ENCODE peak calls at places on chromosomes 12 and 14, in nine cellular contexts. One of them, this sample, is unnamed.
A peak's percentile ranks its signal among the peaks of the same experiment; 100 is the strongest.

GRCh38 chr12:128852026-128852725 is 1.1 kb upstream of the GLT1D1 start:
- DNase-seq in amniotic stem cell: no peak
- DNase-seq in psoas muscle: no peak
- DNase-seq in effector CD8-positive, alpha-beta T cell: no peak
- DNase-seq in GM20000: no peak
- DNase-seq in HCT116: no peak
- DNase-seq in H7: no peak
- DNase-seq in stromal cell of bone marrow: no peak
- DNase-seq in stimulated activated CD4-positive, alpha-beta T cell treated with anti-CD3 and anti-CD28 coated beads, Interleukin-4, amount 100 ng/mL, for 4 hours: no peak
- DNase-seq in this sample: no peak

GRCh38 chr12:128606040-128606439 is 217.7 kb downstream of the SLC15A4 start:
- DNase-seq in amniotic stem cell: no peak
- DNase-seq in psoas muscle: no peak
- DNase-seq in effector CD8-positive, alpha-beta T cell: no peak
- DNase-seq in GM20000: no peak
- DNase-seq in HCT116: no peak
- DNase-seq in H7: no peak
- DNase-seq in stromal cell of bone marrow: no peak
- DNase-seq in stimulated activated CD4-positive, alpha-beta T cell treated with anti-CD3 and anti-CD28 coated beads, Interleukin-4, amount 100 ng/mL, for 4 hours: no peak
- DNase-seq in this sample: no peak

GRCh38 chr14:93912785-93913184 is 14.4 kb upstream of the FAM181A start:
- DNase-seq in amniotic stem cell: no peak
- DNase-seq in psoas muscle: no peak
- DNase-seq in effector CD8-positive, alpha-beta T cell: no peak
- DNase-seq in GM20000: no peak
- DNase-seq in HCT116: no peak
- DNase-seq in H7: no peak
- DNase-seq in stromal cell of bone marrow: no peak
- DNase-seq in stimulated activated CD4-positive, alpha-beta T cell treated with anti-CD3 and anti-CD28 coated beads, Interleukin-4, amount 100 ng/mL, for 4 hours: no peak
- DNase-seq in this sample: no peak

GRCh38 chr12:86634706-86635410 is 378.7 kb upstream of the MGAT4C start:
- DNase-seq in amniotic stem cell: no peak
- DNase-seq in psoas muscle: no peak
- DNase-seq in effector CD8-positive, alpha-beta T cell: no peak
- DNase-seq in GM20000: no peak
- DNase-seq in HCT116: no peak
- DNase-seq in H7: no peak
- DNase-seq in stromal cell of bone marrow: no peak
- DNase-seq in stimulated activated CD4-positive, alpha-beta T cell treated with anti-CD3 and anti-CD28 coated beads, Interleukin-4, amount 100 ng/mL, for 4 hours: no peak
- DNase-seq in this sample: no peak

GRCh38 chr12:12954361-12954760 is 2.4 kb upstream of the GPRC5D start:
- DNase-seq in amniotic stem cell: peak; percentile 39
- DNase-seq in psoas muscle: no peak
- DNase-seq in effector CD8-positive, alpha-beta T cell: no peak
- DNase-seq in GM20000: no peak
- DNase-seq in HCT116: no peak
- DNase-seq in H7: no peak
- DNase-seq in stromal cell of bone marrow: peak; percentile 38
- DNase-seq in stimulated activated CD4-positive, alpha-beta T cell treated with anti-CD3 and anti-CD28 coated beads, Interleukin-4, amount 100 ng/mL, for 4 hours: no peak
- DNase-seq in this sample: no peak

GRCh38 chr12:62771828-62772227 is 163.1 kb downstream of the PPM1H start:
- DNase-seq in amniotic stem cell: no peak
- DNase-seq in psoas muscle: no peak
- DNase-seq in effector CD8-positive, alpha-beta T cell: no peak
- DNase-seq in GM20000: no peak
- DNase-seq in HCT116: no peak
- DNase-seq in H7: no peak
- DNase-seq in stromal cell of bone marrow: no peak
- DNase-seq in stimulated activated CD4-positive, alpha-beta T cell treated with anti-CD3 and anti-CD28 coated beads, Interleukin-4, amount 100 ng/mL, for 4 hours: no peak
- DNase-seq in this sample: no peak

GRCh38 chr14:61540931-61541330 is 154.4 kb upstream of the HIF1A start:
- DNase-seq in amniotic stem cell: no peak
- DNase-seq in psoas muscle: no peak
- DNase-seq in effector CD8-positive, alpha-beta T cell: no peak
- DNase-seq in GM20000: no peak
- DNase-seq in HCT116: no peak
- DNase-seq in H7: no peak
- DNase-seq in stromal cell of bone marrow: no peak
- DNase-seq in stimulated activated CD4-positive, alpha-beta T cell treated with anti-CD3 and anti-CD28 coated beads, Interleukin-4, amount 100 ng/mL, for 4 hours: no peak
- DNase-seq in this sample: no peak

GRCh38 chr14:61872452-61872851 is 110.2 kb downstream of the SNAPC1 start:
- DNase-seq in amniotic stem cell: no peak
- DNase-seq in psoas muscle: no peak
- DNase-seq in effector CD8-positive, alpha-beta T cell: no peak
- DNase-seq in GM20000: peak; percentile 60
- DNase-seq in HCT116: no peak
- DNase-seq in H7: no peak
- DNase-seq in stromal cell of bone marrow: no peak
- DNase-seq in stimulated activated CD4-positive, alpha-beta T cell treated with anti-CD3 and anti-CD28 coated beads, Interleukin-4, amount 100 ng/mL, for 4 hours: no peak
- DNase-seq in this sample: no peak

GRCh38 chr14:97359391-97359790 is 562.2 kb downstream of the VRK1 start:
- DNase-seq in amniotic stem cell: no peak
- DNase-seq in psoas muscle: no peak
- DNase-seq in effector CD8-positive, alpha-beta T cell: no peak
- DNase-seq in GM20000: no peak
- DNase-seq in HCT116: no peak
- DNase-seq in H7: no peak
- DNase-seq in stromal cell of bone marrow: no peak
- DNase-seq in stimulated activated CD4-positive, alpha-beta T cell treated with anti-CD3 and anti-CD28 coated beads, Interleukin-4, amount 100 ng/mL, for 4 hours: no peak
- DNase-seq in this sample: no peak

GRCh38 chr14:94217116-94217515 is 43.0 kb downstream of the PPP4R4 start:
- DNase-seq in amniotic stem cell: no peak
- DNase-seq in psoas muscle: no peak
- DNase-seq in effector CD8-positive, alpha-beta T cell: no peak
- DNase-seq in GM20000: no peak
- DNase-seq in HCT116: no peak
- DNase-seq in H7: peak; percentile 13
- DNase-seq in stromal cell of bone marrow: no peak
- DNase-seq in stimulated activated CD4-positive, alpha-beta T cell treated with anti-CD3 and anti-CD28 coated beads, Interleukin-4, amount 100 ng/mL, for 4 hours: no peak
- DNase-seq in this sample: no peak

GRCh38 chr12:109687250-109687649 is 26.4 kb upstream of the FAM222A start:
- DNase-seq in amniotic stem cell: no peak
- DNase-seq in psoas muscle: no peak
- DNase-seq in effector CD8-positive, alpha-beta T cell: no peak
- DNase-seq in GM20000: no peak
- DNase-seq in HCT116: no peak
- DNase-seq in H7: no peak
- DNase-seq in stromal cell of bone marrow: no peak
- DNase-seq in stimulated activated CD4-positive, alpha-beta T cell treated with anti-CD3 and anti-CD28 coated beads, Interleukin-4, amount 100 ng/mL, for 4 hours: no peak
- DNase-seq in this sample: no peak

GRCh38 chr14:60922050-60922449 is 58.8 kb downstream of the TRMT5 start:
- DNase-seq in amniotic stem cell: no peak
- DNase-seq in psoas muscle: no peak
- DNase-seq in effector CD8-positive, alpha-beta T cell: no peak
- DNase-seq in GM20000: no peak
- DNase-seq in HCT116: no peak
- DNase-seq in H7: no peak
- DNase-seq in stromal cell of bone marrow: no peak
- DNase-seq in stimulated activated CD4-positive, alpha-beta T cell treated with anti-CD3 and anti-CD28 coated beads, Interleukin-4, amount 100 ng/mL, for 4 hours: no peak
- DNase-seq in this sample: no peak

GRCh38 chr14:73773441-73774243 is 59.5 kb upstream of the PNMA1 start:
- DNase-seq in amniotic stem cell: no peak
- DNase-seq in psoas muscle: no peak
- DNase-seq in effector CD8-positive, alpha-beta T cell: no peak
- DNase-seq in GM20000: no peak
- DNase-seq in HCT116: no peak
- DNase-seq in H7: no peak
- DNase-seq in stromal cell of bone marrow: no peak
- DNase-seq in stimulated activated CD4-positive, alpha-beta T cell treated with anti-CD3 and anti-CD28 coated beads, Interleukin-4, amount 100 ng/mL, for 4 hours: no peak
- DNase-seq in this sample: no peak

GRCh38 chr12:91910871-91911388 is 234.7 kb downstream of the BTG1 start:
- DNase-seq in amniotic stem cell: no peak
- DNase-seq in psoas muscle: no peak
- DNase-seq in effector CD8-positive, alpha-beta T cell: no peak
- DNase-seq in GM20000: no peak
- DNase-seq in HCT116: no peak
- DNase-seq in H7: peak; percentile 14
- DNase-seq in stromal cell of bone marrow: no peak
- DNase-seq in stimulated activated CD4-positive, alpha-beta T cell treated with anti-CD3 and anti-CD28 coated beads, Interleukin-4, amount 100 ng/mL, for 4 hours: no peak
- DNase-seq in this sample: no peak

GRCh38 chr14:101963052-101963451 is 1.3 kb upstream of the DYNC1H1 start:
- DNase-seq in amniotic stem cell: no peak
- DNase-seq in psoas muscle: no peak
- DNase-seq in effector CD8-positive, alpha-beta T cell: no peak
- DNase-seq in GM20000: no peak
- DNase-seq in HCT116: no peak
- DNase-seq in H7: no peak
- DNase-seq in stromal cell of bone marrow: no peak
- DNase-seq in stimulated activated CD4-positive, alpha-beta T cell treated with anti-CD3 and anti-CD28 coated beads, Interleukin-4, amount 100 ng/mL, for 4 hours: no peak
- DNase-seq in this sample: no peak

GRCh38 chr12:124337628-124338027 is 42.7 kb downstream of the RFLNA start:
- DNase-seq in amniotic stem cell: no peak
- DNase-seq in psoas muscle: no peak
- DNase-seq in effector CD8-positive, alpha-beta T cell: no peak
- DNase-seq in GM20000: no peak
- DNase-seq in HCT116: no peak
- DNase-seq in H7: no peak
- DNase-seq in stromal cell of bone marrow: no peak
- DNase-seq in stimulated activated CD4-positive, alpha-beta T cell treated with anti-CD3 and anti-CD28 coated beads, Interleukin-4, amount 100 ng/mL, for 4 hours: no peak
- DNase-seq in this sample: no peak

GRCh38 chr14:39266589-39266870 is 32.8 kb downstream of the MIA2 start:
- DNase-seq in amniotic stem cell: peak; percentile 39
- DNase-seq in psoas muscle: peak; percentile 72
- DNase-seq in effector CD8-positive, alpha-beta T cell: no peak
- DNase-seq in GM20000: peak; percentile 59
- DNase-seq in HCT116: no peak
- DNase-seq in H7: peak; percentile 76
- DNase-seq in stromal cell of bone marrow: peak; percentile 17
- DNase-seq in stimulated activated CD4-positive, alpha-beta T cell treated with anti-CD3 and anti-CD28 coated beads, Interleukin-4, amount 100 ng/mL, for 4 hours: no peak
- DNase-seq in this sample: no peak

GRCh38 chr14:91374897-91375747 is 42.5 kb downstream of the CCDC88C start:
- DNase-seq in amniotic stem cell: no peak
- DNase-seq in psoas muscle: no peak
- DNase-seq in effector CD8-positive, alpha-beta T cell: no peak
- DNase-seq in GM20000: no peak
- DNase-seq in HCT116: no peak
- DNase-seq in H7: peak; percentile 75
- DNase-seq in stromal cell of bone marrow: no peak
- DNase-seq in stimulated activated CD4-positive, alpha-beta T cell treated with anti-CD3 and anti-CD28 coated beads, Interleukin-4, amount 100 ng/mL, for 4 hours: no peak
- DNase-seq in this sample: no peak

GRCh38 chr12:47205532-47206449 is 126.0 kb upstream of the AMIGO2 start:
- DNase-seq in amniotic stem cell: no peak
- DNase-seq in psoas muscle: no peak
- DNase-seq in effector CD8-positive, alpha-beta T cell: no peak
- DNase-seq in GM20000: no peak
- DNase-seq in HCT116: no peak
- DNase-seq in H7: no peak
- DNase-seq in stromal cell of bone marrow: no peak
- DNase-seq in stimulated activated CD4-positive, alpha-beta T cell treated with anti-CD3 and anti-CD28 coated beads, Interleukin-4, amount 100 ng/mL, for 4 hours: no peak
- DNase-seq in this sample: no peak

GRCh38 chr12:121089031-121089812 is 43.5 kb upstream of the P2RX7 start:
- DNase-seq in amniotic stem cell: no peak
- DNase-seq in psoas muscle: no peak
- DNase-seq in effector CD8-positive, alpha-beta T cell: no peak
- DNase-seq in GM20000: peak; percentile 19
- DNase-seq in HCT116: no peak
- DNase-seq in H7: peak; percentile 54
- DNase-seq in stromal cell of bone marrow: no peak
- DNase-seq in stimulated activated CD4-positive, alpha-beta T cell treated with anti-CD3 and anti-CD28 coated beads, Interleukin-4, amount 100 ng/mL, for 4 hours: no peak
- DNase-seq in this sample: no peak

GRCh38 chr12:116297224-116297834 is 19.8 kb upstream of the MED13L start:
- DNase-seq in amniotic stem cell: no peak
- DNase-seq in psoas muscle: no peak
- DNase-seq in effector CD8-positive, alpha-beta T cell: no peak
- DNase-seq in GM20000: no peak
- DNase-seq in HCT116: no peak
- DNase-seq in H7: no peak
- DNase-seq in stromal cell of bone marrow: no peak
- DNase-seq in stimulated activated CD4-positive, alpha-beta T cell treated with anti-CD3 and anti-CD28 coated beads, Interleukin-4, amount 100 ng/mL, for 4 hours: no peak
- DNase-seq in this sample: no peak

GRCh38 chr14:101505216-101505970 is 55.9 kb upstream of the DIO3 start:
- DNase-seq in amniotic stem cell: no peak
- DNase-seq in psoas muscle: no peak
- DNase-seq in effector CD8-positive, alpha-beta T cell: no peak
- DNase-seq in GM20000: no peak
- DNase-seq in HCT116: no peak
- DNase-seq in H7: peak; percentile 58
- DNase-seq in stromal cell of bone marrow: no peak
- DNase-seq in stimulated activated CD4-positive, alpha-beta T cell treated with anti-CD3 and anti-CD28 coated beads, Interleukin-4, amount 100 ng/mL, for 4 hours: no peak
- DNase-seq in this sample: no peak

GRCh38 chr12:100758083-100758482 is 36.5 kb upstream of the ANO4 start:
- DNase-seq in amniotic stem cell: no peak
- DNase-seq in psoas muscle: no peak
- DNase-seq in effector CD8-positive, alpha-beta T cell: no peak
- DNase-seq in GM20000: no peak
- DNase-seq in HCT116: no peak
- DNase-seq in H7: no peak
- DNase-seq in stromal cell of bone marrow: no peak
- DNase-seq in stimulated activated CD4-positive, alpha-beta T cell treated with anti-CD3 and anti-CD28 coated beads, Interleukin-4, amount 100 ng/mL, for 4 hours: no peak
- DNase-seq in this sample: no peak

GRCh38 chr12:66467932-66468331 is 165.6 kb downstream of the HELB start:
- DNase-seq in amniotic stem cell: no peak
- DNase-seq in psoas muscle: no peak
- DNase-seq in effector CD8-positive, alpha-beta T cell: no peak
- DNase-seq in GM20000: no peak
- DNase-seq in HCT116: peak; percentile 46
- DNase-seq in H7: no peak
- DNase-seq in stromal cell of bone marrow: no peak
- DNase-seq in stimulated activated CD4-positive, alpha-beta T cell treated with anti-CD3 and anti-CD28 coated beads, Interleukin-4, amount 100 ng/mL, for 4 hours: no peak
- DNase-seq in this sample: no peak

GRCh38 chr14:24408764-24409163 is 10.0 kb downstream of the NYNRIN start:
- DNase-seq in amniotic stem cell: no peak
- DNase-seq in psoas muscle: no peak
- DNase-seq in effector CD8-positive, alpha-beta T cell: no peak
- DNase-seq in GM20000: no peak
- DNase-seq in HCT116: no peak
- DNase-seq in H7: peak; percentile 24
- DNase-seq in stromal cell of bone marrow: no peak
- DNase-seq in stimulated activated CD4-positive, alpha-beta T cell treated with anti-CD3 and anti-CD28 coated beads, Interleukin-4, amount 100 ng/mL, for 4 hours: no peak
- DNase-seq in this sample: no peak

GRCh38 chr12:124663206-124663605 is 95.8 kb upstream of the NCOR2 start:
- DNase-seq in amniotic stem cell: no peak
- DNase-seq in psoas muscle: no peak
- DNase-seq in effector CD8-positive, alpha-beta T cell: no peak
- DNase-seq in GM20000: no peak
- DNase-seq in HCT116: no peak
- DNase-seq in H7: no peak
- DNase-seq in stromal cell of bone marrow: no peak
- DNase-seq in stimulated activated CD4-positive, alpha-beta T cell treated with anti-CD3 and anti-CD28 coated beads, Interleukin-4, amount 100 ng/mL, for 4 hours: no peak
- DNase-seq in this sample: no peak

GRCh38 chr12:1422604-1423315 is 171.6 kb downstream of the FBXL14 start:
- DNase-seq in amniotic stem cell: no peak
- DNase-seq in psoas muscle: no peak
- DNase-seq in effector CD8-positive, alpha-beta T cell: no peak
- DNase-seq in GM20000: peak; percentile 20
- DNase-seq in HCT116: no peak
- DNase-seq in H7: peak; percentile 15
- DNase-seq in stromal cell of bone marrow: no peak
- DNase-seq in stimulated activated CD4-positive, alpha-beta T cell treated with anti-CD3 and anti-CD28 coated beads, Interleukin-4, amount 100 ng/mL, for 4 hours: no peak
- DNase-seq in this sample: no peak

GRCh38 chr12:84056-84455 is 17.5 kb downstream of the IQSEC3 start:
- DNase-seq in amniotic stem cell: no peak
- DNase-seq in psoas muscle: peak; percentile 29
- DNase-seq in effector CD8-positive, alpha-beta T cell: no peak
- DNase-seq in GM20000: no peak
- DNase-seq in HCT116: no peak
- DNase-seq in H7: no peak
- DNase-seq in stromal cell of bone marrow: no peak
- DNase-seq in stimulated activated CD4-positive, alpha-beta T cell treated with anti-CD3 and anti-CD28 coated beads, Interleukin-4, amount 100 ng/mL, for 4 hours: no peak
- DNase-seq in this sample: no peak

GRCh38 chr14:93655078-93655750 is 133.1 kb downstream of the PRIMA1 start:
- DNase-seq in amniotic stem cell: peak; percentile 68
- DNase-seq in psoas muscle: no peak
- DNase-seq in effector CD8-positive, alpha-beta T cell: no peak
- DNase-seq in GM20000: peak; percentile 35
- DNase-seq in HCT116: peak; percentile 48
- DNase-seq in H7: peak; percentile 22
- DNase-seq in stromal cell of bone marrow: peak; percentile 22
- DNase-seq in stimulated activated CD4-positive, alpha-beta T cell treated with anti-CD3 and anti-CD28 coated beads, Interleukin-4, amount 100 ng/mL, for 4 hours: no peak
- DNase-seq in this sample: no peak

GRCh38 chr12:9947674-9948073 is 15.5 kb upstream of the CLEC2A start:
- DNase-seq in amniotic stem cell: no peak
- DNase-seq in psoas muscle: no peak
- DNase-seq in effector CD8-positive, alpha-beta T cell: no peak
- DNase-seq in GM20000: no peak
- DNase-seq in HCT116: no peak
- DNase-seq in H7: no peak
- DNase-seq in stromal cell of bone marrow: no peak
- DNase-seq in stimulated activated CD4-positive, alpha-beta T cell treated with anti-CD3 and anti-CD28 coated beads, Interleukin-4, amount 100 ng/mL, for 4 hours: no peak
- DNase-seq in this sample: no peak

GRCh38 chr14:23697689-23698088 is 61.5 kb downstream of the DHRS2 start:
- DNase-seq in amniotic stem cell: no peak
- DNase-seq in psoas muscle: no peak
- DNase-seq in effector CD8-positive, alpha-beta T cell: no peak
- DNase-seq in GM20000: no peak
- DNase-seq in HCT116: no peak
- DNase-seq in H7: no peak
- DNase-seq in stromal cell of bone marrow: no peak
- DNase-seq in stimulated activated CD4-positive, alpha-beta T cell treated with anti-CD3 and anti-CD28 coated beads, Interleukin-4, amount 100 ng/mL, for 4 hours: no peak
- DNase-seq in this sample: no peak